ENCODE peak calls at places on chromosome 18, in four cellular contexts. G is anterior cingulate cortex, Y is EH, Z is GM04504. H is an unnamed sample.

GRCh38 chr18:23920054-23920453 is 94.5 kb upstream of the TTC39C start:
- DNase-seq in G (no peak), Z (no peak), Y (peak; percentile 16), H (no peak)

GRCh38 chr18:69843047-69843446 is 104.6 kb downstream of the CD226 start:
- DNase-seq in G (no peak), Z (no peak), Y (no peak), H (no peak)

GRCh38 chr18:58868440-58868839 is 3.8 kb downstream of the ZNF532 start:
- DNase-seq in Z (no peak), Y (no peak), G (no peak), H (no peak)

GRCh38 chr18:52220062-52220591 is 119.9 kb upstream of the DCC start:
- DNase-seq in G (no peak), Z (no peak), Y (no peak), H (no peak)

GRCh38 chr18:74248189-74248975 is 43.4 kb downstream of the CYB5A start:
- DNase-seq in G (no peak), Z (no peak), Y (no peak), H (no peak)

GRCh38 chr18:33755918-33756590 is 178.0 kb downstream of the ASXL3 start:
- DNase-seq in Y (peak; percentile 0), Z (peak; percentile 46), G (no peak), H (peak; percentile 94)

GRCh38 chr18:79953921-79954651 is 2.6 kb upstream of the SLC66A2 start:
- DNase-seq in Z (no peak), Y (no peak), G (no peak), H (no peak)

GRCh38 chr18:29225351-29225750 is 1048.4 kb upstream of the CDH2 start:
- DNase-seq in G (no peak), Y (no peak), Z (no peak), H (peak; percentile 71)

GRCh38 chr18:57390044-57390443 is 37.7 kb downstream of the ST8SIA3 start:
- DNase-seq in Y (no peak), Z (no peak), G (no peak), H (no peak)

GRCh38 chr18:24063121-24063731 is 48.7 kb downstream of the TTC39C start:
- DNase-seq in G (no peak), Y (peak; percentile 61), Z (no peak), H (peak; percentile 71)

GRCh38 chr18:45025108-45025471 is 344.4 kb downstream of the SETBP1 start:
- DNase-seq in Y (no peak), Z (no peak), G (no peak), H (no peak)

GRCh38 chr18:31954349-31954748 is 11.4 kb upstream of the TRAPPC8 start:
- DNase-seq in G (no peak), Y (peak; percentile 19), Z (peak; percentile 3), H (peak; percentile 40)

H was measured in astrocyte.